ENCODE peak calls at places on chromosomes 2 and 18, in nine cellular contexts. Z is cardiac muscle cell, Q is kidney, A is uterus, V is right atrium auricular region, Y is fibroblast of lung, H is GM12865, M is LNCaP clone FGC, B is AG10803. I is an unnamed sample.

GRCh38 chr18:12639990-12640880 is 17.7 kb downstream of the SPIRE1 start:
- DNase-seq in V (no peak), H (no peak), M (no peak), Z (no peak), B (peak), Y (peak), Q (no peak), A (no peak), I (peak)

GRCh38 chr2:72081450-72081849 is 66.2 kb downstream of the CYP26B1 start:
- DNase-seq in Q (no peak), V (no peak), H (no peak), M (no peak), Z (no peak), A (no peak), B (peak), Y (peak), I (peak)

GRCh38 chr18:31610841-31611240 is 19.2 kb downstream of the TTR start:
- DNase-seq in Q (no peak), Y (no peak), A (no peak), V (no peak), H (peak), B (no peak), M (no peak), Z (peak), I (peak)

GRCh38 chr2:46268196-46268595 is 29.0 kb upstream of the EPAS1 start:
- DNase-seq in M (no peak), A (no peak), Z (no peak), H (peak), Q (no peak), B (no peak), Y (peak), V (no peak), I (peak)

GRCh38 chr2:217573565-217573964 is 429.2 kb downstream of the TNS1 start:
- DNase-seq in M (no peak), Q (no peak), B (peak), H (no peak), Y (peak), V (no peak), A (no peak), Z (no peak), I (peak)

GRCh38 chr18:35267161-35267651 is 22.8 kb downstream of the ZSCAN30 start:
- DNase-seq in H (no peak), Z (no peak), A (peak), Y (peak), M (no peak), B (peak), Q (peak), V (peak), I (peak)

GRCh38 chr2:144137705-144138428 is 382.1 kb downstream of the ZEB2 start:
- DNase-seq in Z (no peak), Y (peak), B (peak), M (no peak), Q (no peak), A (no peak), V (no peak), H (no peak), I (peak)

GRCh38 chr2:219628986-219629901 is 1.8 kb downstream of the SLC4A3 start:
- DNase-seq in H (no peak), Q (no peak), Z (no peak), M (no peak), B (no peak), Y (no peak), A (peak), V (no peak), I (no peak)

GRCh38 chr2:144239306-144239705 is 280.6 kb downstream of the ZEB2 start:
- DNase-seq in B (no peak), V (no peak), H (no peak), A (no peak), Q (no peak), Z (no peak), M (no peak), Y (no peak), I (no peak)

GRCh38 chr2:127485694-127486071 is 40.6 kb downstream of the IWS1 start:
- DNase-seq in Z (no peak), Y (no peak), V (no peak), M (no peak), B (no peak), Q (no peak), H (no peak), A (no peak), I (no peak)

GRCh38 chr2:170814551-170815245 is 2.0 kb upstream of the GAD1 start:
- DNase-seq in H (no peak), Z (no peak), Q (no peak), V (no peak), A (no peak), M (no peak), Y (no peak), B (no peak), I (no peak)

GRCh38 chr18:24212939-24213338 is 74.1 kb downstream of the CABYR start:
- DNase-seq in Y (peak), A (no peak), V (no peak), Q (no peak), H (no peak), M (no peak), B (peak), Z (no peak), I (peak)

GRCh38 chr2:130864830-130865229 is 28.1 kb downstream of the ARHGEF4 start:
- DNase-seq in Z (no peak), Q (no peak), M (peak), V (peak), A (no peak), Y (peak), H (no peak), B (peak), I (peak)

GRCh38 chr2:102258386-102259074 is 52.8 kb upstream of the IL1RL1 start:
- DNase-seq in B (peak), Q (no peak), V (no peak), M (no peak), A (no peak), Y (peak), H (no peak), Z (no peak), I (peak)

GRCh38 chr2:59713577-59713976 is 839.9 kb downstream of the BCL11A start:
- DNase-seq in Y (no peak), H (no peak), V (no peak), Q (no peak), M (no peak), Z (no peak), A (no peak), B (no peak), I (no peak)

GRCh38 chr2:45177870-45178269 is 168.6 kb upstream of the SIX2 start:
- DNase-seq in Q (no peak), A (no peak), B (peak), M (no peak), V (no peak), Z (no peak), Y (peak), H (no peak), I (peak)

GRCh38 chr2:227428731-227429285 is 41.1 kb upstream of the SCYGR1 start:
- DNase-seq in M (no peak), Q (no peak), A (no peak), V (no peak), B (no peak), Y (no peak), H (no peak), Z (no peak), I (peak)

GRCh38 chr2:66581461-66582363 is 146.8 kb downstream of the MEIS1 start:
- DNase-seq in A (peak), H (no peak), Z (peak), V (no peak), B (peak), Y (peak), Q (peak), M (no peak), I (no peak)

GRCh38 chr2:78814331-78814986 is 211.0 kb upstream of the REG3G start:
- DNase-seq in M (no peak), Y (no peak), V (no peak), A (no peak), B (no peak), Q (peak), H (no peak), Z (no peak), I (no peak)

GRCh38 chr2:141021611-141022010 is 1109.2 kb downstream of the LRP1B start:
- DNase-seq in V (no peak), Z (no peak), B (no peak), Q (no peak), A (no peak), Y (no peak), M (no peak), H (no peak), I (peak)

GRCh38 chr2:137957033-137957432 is 7.2 kb upstream of the HNMT start:
- DNase-seq in A (no peak), Y (peak), V (no peak), H (no peak), B (peak), Q (no peak), Z (no peak), M (no peak), I (peak)

GRCh38 chr18:45449761-45450227 is 165.5 kb upstream of the SLC14A2 start:
- DNase-seq in H (no peak), Q (peak), A (peak), M (no peak), V (no peak), Y (peak), Z (no peak), B (peak), I (peak)

GRCh38 chr2:234044157-234044556 is 6.3 kb upstream of the SPP2 start:
- DNase-seq in Z (no peak), M (no peak), B (peak), Q (no peak), H (no peak), A (no peak), V (no peak), Y (peak), I (peak)

GRCh38 chr2:229673676-229674075 is 40.7 kb downstream of the DNER start:
- DNase-seq in Q (no peak), V (no peak), Y (no peak), M (peak), Z (no peak), B (no peak), A (no peak), H (no peak), I (no peak)

GRCh38 chr2:237572021-237572741 is 5.8 kb downstream of the PRLH start:
- DNase-seq in M (peak), Q (peak), Z (peak), A (peak), Y (peak), V (peak), H (peak), B (peak), I (peak)
- H3K4me3 ChIP-seq in M (peak), Q (no peak), Z (no peak), A (no peak), Y (peak), V (no peak), H (no peak), B (peak), I (no peak)

DNA sequence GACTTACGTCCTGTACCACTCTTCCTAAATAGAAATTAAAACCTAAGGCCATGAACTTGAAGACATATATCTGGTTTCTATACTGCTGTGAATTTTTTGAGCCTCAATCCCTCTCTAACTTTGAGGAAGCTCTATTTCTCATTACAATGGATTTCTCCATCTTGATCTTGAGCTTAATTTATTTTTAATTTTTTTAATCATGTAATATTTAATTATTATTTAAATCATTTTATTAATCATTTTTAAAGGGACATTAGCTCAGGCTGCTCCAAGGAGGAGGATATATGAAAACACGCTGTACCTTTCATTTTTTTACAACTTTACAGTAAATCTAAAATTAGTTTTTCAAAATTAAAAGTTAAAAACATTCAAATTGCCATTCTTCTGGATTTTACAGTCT is 540.5 kb downstream of the SATB2 start:
- DNase-seq in Y (no peak), B (no peak), Q (no peak), Z (no peak), M (no peak), V (no peak), A (no peak), H (no peak), I (no peak)
- TF ChIP-seq CTCF in Y (no peak), B (no peak), Q (no peak), Z (no peak), M (no peak), V (no peak), A (no peak), H (no peak), I (no peak)

DNA sequence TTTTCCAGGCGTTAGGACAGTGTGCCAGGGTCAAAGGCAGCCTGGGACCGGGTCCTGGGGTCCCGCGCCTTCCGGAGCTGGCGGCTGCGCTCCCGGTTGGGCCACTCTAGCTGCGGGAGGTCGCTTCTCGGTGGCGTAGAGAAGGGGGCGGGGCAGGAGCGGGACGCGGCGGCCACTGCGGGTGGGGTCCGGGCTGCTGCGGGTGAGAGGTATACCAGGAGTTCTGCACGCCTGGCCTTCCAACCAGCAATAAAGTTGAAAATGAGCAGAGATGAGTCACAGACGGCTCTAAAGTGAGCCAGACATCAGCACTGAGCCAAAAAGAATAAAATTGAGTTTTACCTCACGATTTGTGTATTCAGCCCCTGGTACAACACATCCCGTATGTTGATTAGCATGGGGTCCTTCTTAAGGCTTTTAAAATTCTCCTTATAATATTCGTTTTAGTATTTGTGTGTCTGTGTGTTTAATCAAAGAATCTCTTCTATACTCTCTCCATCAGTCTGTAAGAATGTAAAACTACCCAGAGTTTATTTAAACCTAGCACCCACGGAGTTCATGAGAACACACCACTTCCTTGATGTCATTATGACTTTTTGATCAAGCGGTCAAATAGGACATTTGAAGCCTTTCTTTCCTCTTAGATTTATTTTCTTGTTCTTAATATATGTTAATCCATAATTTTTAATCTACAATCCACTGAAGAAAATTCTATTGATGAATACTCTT is at the start of gene C1GALT1C1L:
- DNase-seq in M (no peak), A (peak), H (no peak), Z (no peak), B (peak), V (peak), Y (peak), Q (peak), I (peak)
- H3K4me3 ChIP-seq in M (peak), A (peak), H (no peak), Z (no peak), B (peak), V (peak), Y (peak), Q (peak), I (peak)

GRCh38 chr2:148560501-148560900 is 84.0 kb upstream of the EPC2 start:
- DNase-seq in Z (no peak), Y (no peak), A (no peak), M (no peak), Q (peak), V (no peak), H (no peak), B (peak), I (peak)

GRCh38 chr2:148565272-148565894 is 79.2 kb upstream of the EPC2 start:
- DNase-seq in Q (no peak), A (no peak), M (no peak), H (no peak), V (no peak), Z (no peak), B (no peak), Y (no peak), I (peak)

GRCh38 chr2:148557844-148558436 is 86.6 kb upstream of the EPC2 start:
- DNase-seq in A (no peak), B (no peak), M (no peak), Z (no peak), Y (no peak), Q (no peak), V (no peak), H (peak), I (no peak)

GRCh38 chr2:148555622-148556294 is 88.8 kb upstream of the EPC2 start:
- DNase-seq in B (no peak), M (no peak), Z (no peak), A (no peak), Y (no peak), Q (no peak), V (no peak), H (no peak), I (no peak)

GRCh38 chr2:148561389-148561788 is 83.2 kb upstream of the EPC2 start:
- DNase-seq in Y (no peak), Z (no peak), V (no peak), H (no peak), A (no peak), Q (no peak), B (no peak), M (no peak), I (no peak)
- TF ChIP-seq CTCF in Y (no peak), Z (no peak), V (no peak), H (no peak), A (no peak), Q (no peak), B (no peak), M (no peak), I (no peak)

GRCh38 chr18:37967261-37967660 is 401.7 kb upstream of the CELF4 start:
- DNase-seq in V (no peak), Z (no peak), B (no peak), A (no peak), H (no peak), M (peak), Y (no peak), Q (no peak), I (no peak)
- H3K4me3 ChIP-seq in V (no peak), Z (no peak), B (no peak), A (no peak), H (no peak), M (no peak), Y (no peak), Q (no peak), I (no peak)

GRCh38 chr2:148674063-148675020 is 29.8 kb downstream of the EPC2 start:
- DNase-seq in Y (peak), V (no peak), H (peak), Z (no peak), Q (no peak), M (no peak), A (no peak), B (no peak), I (peak)
- TF ChIP-seq CTCF in Y (peak), V (peak), H (peak), Z (peak), Q (no peak), M (peak), A (peak), B (peak), I (peak)